ENCODE peak calls at places on chromosomes 1 and 21, in six cellular contexts. F is ecto neural progenitor cell, Q is activated T-helper 1 cell treated with Interleukin-2 at 50 U/mL for 16 hours, W is substantia nigra, V is foreskin melanocyte, S is posterior vena cava. Z is an unnamed sample.

GRCh38 chr1:21939650-21940374 is 2.7 kb upstream of the HSPG2 start:
- DNase-seq in S (peak; percentile 97), Q (no peak), W (peak; percentile 42), V (peak; percentile 100), F (no peak), Z (no peak)

GRCh38 chr1:165288301-165289120 is 68.0 kb downstream of the LMX1A start:
- DNase-seq in Q (no peak), F (no peak), S (no peak), V (no peak), W (no peak), Z (no peak)

GRCh38 chr1:231929311-231929710 is 302.7 kb downstream of the DISC1 start:
- DNase-seq in S (no peak), W (no peak), F (no peak), V (peak; percentile 60), Q (no peak), Z (no peak)

GRCh38 chr21:33541756-33542639 is at the start of gene GART:
- DNase-seq in F (peak; percentile 91), W (peak; percentile 80), V (peak; percentile 77), S (peak; percentile 95), Q (peak; percentile 74), Z (peak; percentile 68)

GRCh38 chr1:8497196-8497878 is 179.4 kb downstream of the SLC45A1 start:
- DNase-seq in W (no peak), V (no peak), S (no peak), F (no peak), Q (no peak), Z (no peak)

GRCh38 chr1:209882286-209882685 is 54.5 kb downstream of the UTP25 start:
- DNase-seq in V (no peak), F (no peak), S (no peak), W (no peak), Q (no peak), Z (no peak)

GRCh38 chr1:116164056-116164889 is 53.1 kb downstream of the MAB21L3 start:
- DNase-seq in V (no peak), W (no peak), Q (no peak), S (no peak), F (no peak), Z (no peak)

GRCh38 chr1:7482077-7482476 is 289.0 kb upstream of the VAMP3 start:
- DNase-seq in S (no peak), W (no peak), Q (no peak), F (no peak), V (no peak), Z (no peak)

GRCh38 chr1:100510441-100510840 is 27.5 kb upstream of the GPR88 start:
- DNase-seq in F (no peak), Q (no peak), W (no peak), V (no peak), S (no peak), Z (no peak)

GRCh38 chr1:154442006-154442740 is 37.0 kb downstream of the IL6R start:
- DNase-seq in S (no peak), Q (no peak), W (no peak), V (no peak), F (no peak), Z (no peak)

GRCh38 chr1:37090671-37091070 is 56.4 kb upstream of the GRIK3 start:
- DNase-seq in Q (no peak), F (no peak), V (no peak), S (no peak), W (no peak), Z (no peak)

GRCh38 chr1:87219626-87220025 is 109.1 kb upstream of the LMO4 start:
- DNase-seq in F (no peak), V (no peak), Q (no peak), W (no peak), S (no peak), Z (no peak)

GRCh38 chr1:217630711-217631591 is at the start of the genes GPATCH2 and SPATA17:
- DNase-seq in V (peak; percentile 84), F (peak; percentile 85), S (peak; percentile 93), W (peak; percentile 63), Q (peak; percentile 58), Z (peak; percentile 58)

GRCh38 chr1:178310685-178311105 is 186.1 kb downstream of the CLEC20A start:
- DNase-seq in W (no peak), V (peak; percentile 66), S (no peak), F (no peak), Q (no peak), Z (no peak)

GRCh38 chr1:24103879-24104278 is 8.1 kb downstream of the MYOM3 start:
- DNase-seq in Q (no peak), S (no peak), V (no peak), W (no peak), F (no peak), Z (no peak)

GRCh38 chr1:107750364-107750959 is 214.5 kb downstream of the VAV3 start:
- DNase-seq in V (peak; percentile 62), S (no peak), F (peak; percentile 66), W (peak; percentile 8), Q (no peak), Z (no peak)

GRCh38 chr1:53562983-53563379 is 103.8 kb downstream of the DMRTB1 start:
- DNase-seq in S (no peak), F (no peak), V (no peak), Q (no peak), W (no peak), Z (no peak)

GRCh38 chr1:40182956-40183710 is 21.9 kb downstream of the RLF start:
- DNase-seq in F (no peak), Q (no peak), S (no peak), W (no peak), V (peak; percentile 23), Z (no peak)

GRCh38 chr21:41992576-41992975 is 17.6 kb downstream of the ZBTB21 start:
- DNase-seq in W (no peak), V (no peak), F (no peak), Q (no peak), S (no peak), Z (no peak)

GRCh38 chr1:183892351-183892793 is 87.5 kb downstream of the RGL1 start:
- DNase-seq in F (no peak), Q (no peak), S (no peak), W (no peak), V (no peak), Z (no peak)

GRCh38 chr21:42154237-42155044 is 64.5 kb upstream of the ABCG1 start:
- DNase-seq in Q (no peak), F (no peak), S (no peak), W (no peak), V (no peak), Z (no peak)

GRCh38 chr1:61255324-61255703 is 173.0 kb downstream of the NFIA start:
- DNase-seq in F (no peak), Q (no peak), S (no peak), V (no peak), W (no peak), Z (no peak)

GRCh38 chr1:240611619-240612490 is at the start of gene GREM2:
- DNase-seq in S (peak; percentile 85), W (no peak), Q (peak; percentile 10), V (peak; percentile 40), F (peak; percentile 84), Z (peak; percentile 8)

GRCh38 chr1:109909531-109909930 is 1.1 kb upstream of the CSF1 start:
- DNase-seq in W (no peak), F (no peak), V (no peak), S (no peak), Q (no peak), Z (no peak)